ENCODE peak calls at places on chromosomes 5 and 9, in seven cellular contexts. Z is cardiac fibroblast, B is HL-60, K is brain microvascular endothelial cell, Y is body of pancreas, X is mucosa of descending colon, A is heart left ventricle. U is an unnamed sample.

GRCh38 chr5:148268556-148268955 is at the start of gene SPINK13:
- DNase-seq in Z (peak; percentile 74), B (no peak), K (peak; percentile 49), Y (peak; percentile 21), X (no peak), A (no peak), U (no peak)

GRCh38 chr5:11130111-11130510 is 369.1 kb upstream of the DAP start:
- DNase-seq in Z (no peak), B (no peak), K (no peak), Y (no peak), X (no peak), A (no peak), U (no peak)

GRCh38 chr5:153476767-153477166 is 13.7 kb upstream of the GRIA1 start:
- DNase-seq in Z (peak; percentile 93), B (no peak), K (peak; percentile 88), Y (no peak), X (no peak), A (no peak), U (no peak)

GRCh38 chr5:132180134-132180745 is 47.4 kb downstream of the P4HA2 start:
- DNase-seq in Z (peak; percentile 85), B (peak; percentile 23), K (peak; percentile 26), Y (peak; percentile 33), X (peak; percentile 27), A (no peak), U (no peak)

GRCh38 chr5:43191740-43192557 is at the start of gene NIM1K:
- DNase-seq in Z (peak; percentile 14), B (no peak), K (no peak), Y (peak; percentile 51), X (peak; percentile 41), A (peak; percentile 74), U (peak; percentile 62)

GRCh38 chr5:27523629-27524028 is 485.2 kb upstream of the CDH9 start:
- DNase-seq in Z (no peak), B (no peak), K (no peak), Y (no peak), X (no peak), A (no peak), U (no peak)

GRCh38 chr5:145203193-145203592 is 631.9 kb downstream of the PRELID2 start:
- DNase-seq in Z (peak; percentile 33), B (no peak), K (peak; percentile 36), Y (no peak), X (no peak), A (no peak), U (no peak)

GRCh38 chr5:175384724-175385552 is 59.0 kb downstream of the DRD1 start:
- DNase-seq in Z (no peak), B (no peak), K (no peak), Y (no peak), X (no peak), A (no peak), U (no peak)

GRCh38 chr5:149452007-149452664 is 73.0 kb upstream of the IL17B start:
- DNase-seq in Z (peak; percentile 78), B (peak; percentile 39), K (peak; percentile 64), Y (peak; percentile 57), X (peak; percentile 87), A (peak; percentile 69), U (peak; percentile 90)

GRCh38 chr5:40073927-40074326 is 605.8 kb upstream of the PTGER4 start:
- DNase-seq in Z (no peak), B (no peak), K (no peak), Y (no peak), X (no peak), A (no peak), U (no peak)

GRCh38 chr9:14535161-14535930 is 157.9 kb downstream of the ZDHHC21 start:
- DNase-seq in Z (no peak), B (no peak), K (no peak), Y (no peak), X (no peak), A (peak; percentile 67), U (no peak)

GRCh38 chr9:73038613-73039012 is 85.8 kb upstream of the ALDH1A1 start:
- DNase-seq in Z (peak; percentile 5), B (no peak), K (no peak), Y (peak; percentile 20), X (no peak), A (peak; percentile 21), U (peak; percentile 33)

GRCh38 chr5:37867634-37868033 is 27.8 kb upstream of the GDNF start:
- DNase-seq in Z (no peak), B (no peak), K (no peak), Y (no peak), X (no peak), A (no peak), U (no peak)

GRCh38 chr5:94807985-94808384 is 189.5 kb downstream of the SLF1 start:
- DNase-seq in Z (no peak), B (no peak), K (no peak), Y (no peak), X (no peak), A (no peak), U (no peak)

GRCh38 chr9:90441814-90442213 is 200.8 kb downstream of the DIRAS2 start:
- DNase-seq in Z (no peak), B (no peak), K (no peak), Y (no peak), X (no peak), A (no peak), U (no peak)

GRCh38 chr5:160432815-160433214 is 11.2 kb downstream of the PTTG1 start:
- DNase-seq in Z (no peak), B (no peak), K (no peak), Y (no peak), X (no peak), A (no peak), U (no peak)

GRCh38 chr5:160439205-160439600 is 17.5 kb downstream of the PTTG1 start:
- DNase-seq in Z (peak; percentile 83), B (peak; percentile 80), K (peak; percentile 89), Y (peak; percentile 89), X (peak; percentile 96), A (peak; percentile 86), U (peak; percentile 89)

GRCh38 chr5:160434022-160434531 is 12.4 kb downstream of the PTTG1 start:
- DNase-seq in Z (no peak), B (no peak), K (no peak), Y (no peak), X (no peak), A (no peak), U (peak; percentile 82)

GRCh38 chr5:160438316-160439204 is 16.9 kb downstream of the PTTG1 start:
- DNase-seq in Z (peak; percentile 80), B (peak; percentile 60), K (peak; percentile 72), Y (peak; percentile 38), X (peak; percentile 76), A (peak; percentile 37), U (peak; percentile 79)

GRCh38 chr5:160436017-160436416 is 14.4 kb downstream of the PTTG1 start:
- DNase-seq in Z (no peak), B (no peak), K (no peak), Y (no peak), X (no peak), A (no peak), U (no peak)
- H3K4me3 ChIP-seq in Z (no peak overlapping the region), B (no peak overlapping the region), K (no peak overlapping the region), Y (no peak overlapping the region), X (no peak overlapping the region), A (no peak overlapping the region), U (no peak overlapping the region)

DNA sequence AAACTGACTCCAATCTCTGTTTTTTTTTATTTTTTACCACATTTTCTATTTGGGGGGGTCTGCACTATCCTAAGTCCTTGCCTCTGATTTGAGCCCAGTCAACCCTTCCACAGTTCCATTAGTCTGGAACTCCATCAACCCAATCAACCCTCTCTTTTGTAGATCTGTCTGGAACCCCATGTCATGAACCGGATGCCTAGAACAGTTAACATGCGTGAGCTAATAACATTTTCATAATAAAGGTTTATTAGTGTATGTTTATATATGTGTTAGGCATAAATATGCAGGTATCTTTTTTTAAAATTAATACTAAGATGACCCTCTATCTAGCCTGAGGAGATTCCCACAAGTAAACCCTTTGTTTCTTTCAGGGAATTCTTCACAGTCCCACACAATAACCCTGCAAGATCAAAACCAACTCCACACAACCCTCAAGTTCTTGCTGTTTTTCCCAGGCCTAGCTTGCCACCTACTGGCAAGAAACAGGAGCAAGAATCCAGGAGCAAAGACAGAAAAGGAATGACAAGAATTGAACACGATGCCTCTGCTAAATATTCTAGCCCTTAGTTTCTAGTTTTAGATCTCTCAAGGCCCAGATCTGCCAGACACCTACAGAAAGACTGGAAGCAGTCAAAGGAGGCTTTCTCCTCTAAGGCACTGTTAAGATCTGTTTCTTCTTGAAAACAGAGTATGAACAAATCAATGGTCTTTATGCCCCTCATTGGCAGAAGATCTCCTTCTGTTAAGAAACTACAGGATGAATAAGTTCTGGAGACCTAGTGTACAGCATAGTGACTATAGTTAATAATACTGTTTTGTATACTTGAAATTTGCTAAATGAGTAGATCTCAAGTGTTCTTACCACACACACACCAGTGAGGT is 100.4 kb downstream of the TRIM36 start:
- DNase-seq in Z (peak; percentile 70), B (peak; percentile 23), K (peak; percentile 50), Y (peak; percentile 39), X (peak; percentile 44), A (no peak), U (no peak)
- TF ChIP-seq CTCF in Z (peak; percentile 74), B (no peak), K (peak; percentile 85), Y (peak; percentile 46), X (no peak), A (peak; percentile 24), U (peak; percentile 56)

DNA sequence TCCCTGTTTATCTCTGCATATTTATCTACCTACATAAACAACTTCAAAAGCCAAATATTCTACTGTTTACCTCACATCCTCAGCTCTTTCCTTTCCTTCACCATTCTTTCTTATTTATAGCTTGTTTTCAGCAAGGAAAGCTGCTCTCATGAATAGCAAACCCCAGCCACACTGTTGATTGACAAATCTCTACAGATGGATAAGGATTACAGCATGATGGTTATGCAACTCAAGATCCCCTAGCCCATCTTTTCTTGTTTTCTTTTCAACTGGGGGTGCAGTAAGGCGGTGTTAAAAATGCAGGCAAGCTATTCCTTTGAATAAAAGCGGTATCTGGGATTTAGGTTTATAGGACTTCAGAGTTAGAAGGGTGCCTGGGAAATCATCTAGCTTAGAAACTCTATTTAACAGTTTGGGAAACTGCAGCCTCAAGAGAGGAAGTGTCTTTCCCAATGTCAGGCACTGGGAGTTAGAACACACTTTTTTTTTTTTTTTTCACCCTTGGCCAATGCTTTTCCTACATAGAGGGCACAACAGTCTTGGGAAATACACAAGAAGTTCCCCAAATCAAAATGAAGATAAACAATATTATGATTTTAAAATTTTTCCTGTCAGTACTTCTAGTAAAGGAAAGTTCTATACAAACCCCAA is 2.7 kb downstream of the SPARC start:
- DNase-seq in Z (peak; percentile 45), B (peak; percentile 31), K (no peak), Y (no peak), X (no peak), A (no peak), U (no peak)
- H3K4me3 ChIP-seq in Z (peak overlapping the region; percentile 82), B (no peak overlapping the region), K (peak overlapping the region; percentile 100), Y (no peak overlapping the region), X (no peak overlapping the region), A (peak overlapping the region; percentile 75), U (peak overlapping the region; percentile 9)

GRCh38 chr9:93860694-93861658 is 94.2 kb downstream of the BARX1 start:
- DNase-seq in Z (no peak), B (peak; percentile 23), K (no peak), Y (no peak), X (no peak), A (no peak), U (no peak)

GRCh38 chr9:93857528-93857927 is 97.6 kb downstream of the BARX1 start:
- DNase-seq in Z (no peak), B (no peak), K (no peak), Y (no peak), X (no peak), A (no peak), U (no peak)

GRCh38 chr9:93861736-93862358 is 93.3 kb downstream of the BARX1 start:
- DNase-seq in Z (no peak), B (no peak), K (no peak), Y (no peak), X (no peak), A (no peak), U (no peak)

GRCh38 chr9:93862877-93863545 is 92.1 kb downstream of the BARX1 start:
- DNase-seq in Z (no peak), B (no peak), K (no peak), Y (no peak), X (no peak), A (no peak), U (no peak)

GRCh38 chr9:93859431-93860215 is 95.5 kb downstream of the BARX1 start:
- DNase-seq in Z (no peak), B (no peak), K (no peak), Y (no peak), X (no peak), A (no peak), U (no peak)
- TF ChIP-seq CTCF in Z (no peak), B (no peak), K (no peak), Y (no peak), X (no peak), A (no peak), U (no peak)

U was measured in Peyer's patch.